ENCODE peak calls at places on chromosome 1, in eight cellular contexts. One of them, this sample, is unnamed.
A peak's percentile ranks its signal among the peaks of the same experiment; 100 is the strongest.

GRCh38 chr1:10958614-10959013 is 53.8 kb upstream of the TARDBP start:
- DNase-seq in stimulated activated CD4-positive, alpha-beta T cell treated with anti-CD3 and anti-CD28 coated beads, TNF-alpha, amount 100 ng/mL, for 48 hours: no peak
- DNase-seq in stimulated activated naive CD4-positive, alpha-beta T cell: no peak
- DNase-seq in RKO: no peak
- DNase-seq in GM04504: no peak
- DNase-seq in HEK293T: no peak
- DNase-seq in upper lobe of right lung: no peak
- DNase-seq in stimulated activated naive CD8-positive, alpha-beta T cell treated with anti-CD3 and anti-CD28 coated beads, Interleukin-15, amount 100 ng/mL, for 72 hours: no peak
- DNase-seq in this sample: no peak

GRCh38 chr1:155932085-155932484 is 2.1 kb downstream of the KHDC4 start:
- DNase-seq in stimulated activated CD4-positive, alpha-beta T cell treated with anti-CD3 and anti-CD28 coated beads, TNF-alpha, amount 100 ng/mL, for 48 hours: no peak
- DNase-seq in stimulated activated naive CD4-positive, alpha-beta T cell: no peak
- DNase-seq in RKO: peak; percentile 63
- DNase-seq in GM04504: no peak
- DNase-seq in HEK293T: no peak
- DNase-seq in upper lobe of right lung: no peak
- DNase-seq in stimulated activated naive CD8-positive, alpha-beta T cell treated with anti-CD3 and anti-CD28 coated beads, Interleukin-15, amount 100 ng/mL, for 72 hours: no peak
- DNase-seq in this sample: no peak

GRCh38 chr1:158003409-158003805 is 10.0 kb downstream of the KIRREL1 start:
- DNase-seq in stimulated activated CD4-positive, alpha-beta T cell treated with anti-CD3 and anti-CD28 coated beads, TNF-alpha, amount 100 ng/mL, for 48 hours: no peak
- DNase-seq in stimulated activated naive CD4-positive, alpha-beta T cell: no peak
- DNase-seq in RKO: no peak
- DNase-seq in GM04504: no peak
- DNase-seq in HEK293T: no peak
- DNase-seq in upper lobe of right lung: no peak
- DNase-seq in stimulated activated naive CD8-positive, alpha-beta T cell treated with anti-CD3 and anti-CD28 coated beads, Interleukin-15, amount 100 ng/mL, for 72 hours: no peak
- DNase-seq in this sample: no peak

GRCh38 chr1:206713910-206714312 is 29.2 kb downstream of the MAPKAPK2 start:
- DNase-seq in stimulated activated CD4-positive, alpha-beta T cell treated with anti-CD3 and anti-CD28 coated beads, TNF-alpha, amount 100 ng/mL, for 48 hours: no peak
- DNase-seq in stimulated activated naive CD4-positive, alpha-beta T cell: no peak
- DNase-seq in RKO: no peak
- DNase-seq in GM04504: no peak
- DNase-seq in HEK293T: no peak
- DNase-seq in upper lobe of right lung: no peak
- DNase-seq in stimulated activated naive CD8-positive, alpha-beta T cell treated with anti-CD3 and anti-CD28 coated beads, Interleukin-15, amount 100 ng/mL, for 72 hours: no peak
- DNase-seq in this sample: no peak

GRCh38 chr1:245263701-245264100 is 108.9 kb downstream of the KIF26B start:
- DNase-seq in stimulated activated CD4-positive, alpha-beta T cell treated with anti-CD3 and anti-CD28 coated beads, TNF-alpha, amount 100 ng/mL, for 48 hours: no peak
- DNase-seq in stimulated activated naive CD4-positive, alpha-beta T cell: no peak
- DNase-seq in RKO: no peak
- DNase-seq in GM04504: peak; percentile 46
- DNase-seq in HEK293T: no peak
- DNase-seq in upper lobe of right lung: no peak
- DNase-seq in stimulated activated naive CD8-positive, alpha-beta T cell treated with anti-CD3 and anti-CD28 coated beads, Interleukin-15, amount 100 ng/mL, for 72 hours: no peak
- DNase-seq in this sample: no peak

GRCh38 chr1:198168180-198168579 is 11.4 kb downstream of the NEK7 start:
- DNase-seq in stimulated activated CD4-positive, alpha-beta T cell treated with anti-CD3 and anti-CD28 coated beads, TNF-alpha, amount 100 ng/mL, for 48 hours: no peak
- DNase-seq in stimulated activated naive CD4-positive, alpha-beta T cell: no peak
- DNase-seq in RKO: no peak
- DNase-seq in GM04504: no peak
- DNase-seq in HEK293T: no peak
- DNase-seq in upper lobe of right lung: no peak
- DNase-seq in stimulated activated naive CD8-positive, alpha-beta T cell treated with anti-CD3 and anti-CD28 coated beads, Interleukin-15, amount 100 ng/mL, for 72 hours: no peak
- DNase-seq in this sample: no peak

GRCh38 chr1:45721207-45721606 is 29.2 kb downstream of the IPP start:
- DNase-seq in stimulated activated CD4-positive, alpha-beta T cell treated with anti-CD3 and anti-CD28 coated beads, TNF-alpha, amount 100 ng/mL, for 48 hours: no peak
- DNase-seq in stimulated activated naive CD4-positive, alpha-beta T cell: no peak
- DNase-seq in RKO: no peak
- DNase-seq in GM04504: peak; percentile 28
- DNase-seq in HEK293T: no peak
- DNase-seq in upper lobe of right lung: no peak
- DNase-seq in stimulated activated naive CD8-positive, alpha-beta T cell treated with anti-CD3 and anti-CD28 coated beads, Interleukin-15, amount 100 ng/mL, for 72 hours: no peak
- DNase-seq in this sample: no peak

GRCh38 chr1:95039360-95040031 is 33.3 kb downstream of the ALG14 start:
- DNase-seq in stimulated activated CD4-positive, alpha-beta T cell treated with anti-CD3 and anti-CD28 coated beads, TNF-alpha, amount 100 ng/mL, for 48 hours: no peak
- DNase-seq in stimulated activated naive CD4-positive, alpha-beta T cell: no peak
- DNase-seq in RKO: no peak
- DNase-seq in GM04504: no peak
- DNase-seq in HEK293T: no peak
- DNase-seq in upper lobe of right lung: no peak
- DNase-seq in stimulated activated naive CD8-positive, alpha-beta T cell treated with anti-CD3 and anti-CD28 coated beads, Interleukin-15, amount 100 ng/mL, for 72 hours: no peak
- DNase-seq in this sample: no peak

This sample was measured in nucleus accumbens.